ENCODE peak calls at places on chromosome 21, in six cellular contexts. A, I, J, K, G and C are unnamed samples.
A peak's percentile ranks its signal among the peaks of the same experiment; 100 is the strongest.

GRCh38 chr21:41090981-41091380 is 77.0 kb upstream of the BACE2 start:
- DNase-seq in A (no peak), I (no peak), J (no peak), K (no peak), G (no peak), C (no peak)

GRCh38 chr21:38917045-38917774 is 111.5 kb downstream of the ETS2 start:
- DNase-seq in A (no peak), I (no peak), J (no peak), K (no peak), G (no peak), C (no peak)

GRCh38 chr21:18318156-18318555 is 73.5 kb downstream of the CHODL start:
- DNase-seq in A (no peak), I (no peak), J (no peak), K (no peak), G (no peak), C (no peak)

GRCh38 chr21:39048574-39048973 is 134.7 kb downstream of the PSMG1 start:
- DNase-seq in A (no peak), I (peak; percentile 19), J (no peak), K (no peak), G (peak; percentile 39), C (no peak)

GRCh38 chr21:25573409-25574206 is 33.7 kb downstream of the MRPL39 start:
- DNase-seq in A (no peak), I (peak; percentile 99), J (peak; percentile 26), K (no peak), G (peak; percentile 93), C (no peak)

GRCh38 chr21:40967771-40968170 is 120.8 kb upstream of the DSCAM start:
- DNase-seq in A (peak; percentile 38), I (no peak), J (peak; percentile 68), K (no peak), G (no peak), C (no peak)

GRCh38 chr21:29406385-29406784 is 107.7 kb downstream of the BACH1 start:
- DNase-seq in A (no peak), I (no peak), J (no peak), K (no peak), G (no peak), C (no peak)

GRCh38 chr21:35505067-35505466 is 456.0 kb upstream of the RUNX1 start:
- DNase-seq in A (peak; percentile 30), I (no peak), J (no peak), K (no peak), G (no peak), C (no peak)

GRCh38 chr21:23162213-23162946 is 2164.2 kb downstream of the NCAM2 start:
- DNase-seq in A (no peak), I (no peak), J (peak; percentile 60), K (no peak), G (peak; percentile 0), C (no peak)

GRCh38 chr21:35026617-35027557 is 22.2 kb downstream of the RUNX1 start:
- DNase-seq in A (peak; percentile 70), I (peak; percentile 48), J (peak; percentile 61), K (peak; percentile 71), G (peak; percentile 67), C (peak; percentile 21)

GRCh38 chr21:24225432-24225831 is 1381.8 kb downstream of the MRPL39 start:
- DNase-seq in A (no peak), I (peak; percentile 87), J (no peak), K (no peak), G (no peak), C (no peak)

GRCh38 chr21:24658926-24659325 is 948.4 kb downstream of the MRPL39 start:
- DNase-seq in A (no peak), I (no peak), J (no peak), K (no peak), G (no peak), C (no peak)

GRCh38 chr21:16913010-16913409 is 599.8 kb upstream of the CXADR start:
- DNase-seq in A (peak; percentile 34), I (no peak), J (peak; percentile 72), K (no peak), G (no peak), C (no peak)

GRCh38 chr21:40386301-40386911 is 460.6 kb downstream of the DSCAM start:
- DNase-seq in A (peak; percentile 74), I (no peak), J (peak; percentile 42), K (peak; percentile 76), G (no peak), C (peak; percentile 37)

GRCh38 chr21:33948951-33949444 is 33.4 kb upstream of the ATP5PO start:
- DNase-seq in A (no peak), I (no peak), J (no peak), K (peak; percentile 45), G (no peak), C (no peak)

GRCh38 chr21:37155216-37155615 is 82.2 kb downstream of the TTC3 start:
- DNase-seq in A (no peak), I (peak; percentile 20), J (no peak), K (no peak), G (no peak), C (no peak)

GRCh38 chr21:37914211-37914900 is 1.9 kb downstream of the KCNJ6 start:
- DNase-seq in A (peak; percentile 84), I (peak; percentile 22), J (peak; percentile 71), K (peak; percentile 91), G (peak; percentile 54), C (peak; percentile 69)

GRCh38 chr21:35309316-35309715 is 260.2 kb upstream of the RUNX1 start:
- DNase-seq in A (no peak), I (no peak), J (no peak), K (no peak), G (no peak), C (no peak)

GRCh38 chr21:38809170-38809878 is 3.6 kb downstream of the ETS2 start:
- DNase-seq in A (no peak), I (no peak), J (no peak), K (peak; percentile 37), G (no peak), C (no peak)

GRCh38 chr21:29718081-29718815 is 221.5 kb downstream of the GRIK1 start:
- DNase-seq in A (no peak), I (peak; percentile 34), J (no peak), K (no peak), G (no peak), C (no peak)

GRCh38 chr21:39120876-39121599 is 62.2 kb downstream of the PSMG1 start:
- DNase-seq in A (no peak), I (no peak), J (peak; percentile 27), K (peak; percentile 35), G (no peak), C (no peak)

GRCh38 chr21:37700641-37701202 is 215.5 kb downstream of the KCNJ6 start:
- DNase-seq in A (peak; percentile 67), I (peak; percentile 84), J (peak; percentile 93), K (peak; percentile 48), G (peak; percentile 88), C (peak; percentile 60)

GRCh38 chr21:34807146-34807880 is 138.5 kb downstream of the CLIC6 start:
- DNase-seq in A (no peak), I (peak; percentile 97), J (peak; percentile 87), K (no peak), G (peak; percentile 99), C (no peak)

GRCh38 chr21:39612233-39613028 is at the start of gene B3GALT5:
- DNase-seq in A (peak; percentile 77), I (no peak), J (peak; percentile 89), K (peak; percentile 80), G (peak; percentile 22), C (peak; percentile 77)

GRCh38 chr21:42807938-42808613 is 71.3 kb downstream of the WDR4 start:
- DNase-seq in A (peak; percentile 68), I (no peak), J (peak; percentile 45), K (peak; percentile 40), G (no peak), C (no peak)
- H2BK5ac ChIP-seq in A (no peak overlapping the region), I (no peak overlapping the region), J (peak overlapping the region; percentile 41), K (no peak overlapping the region), G (no peak overlapping the region), C (no peak overlapping the region)

DNA sequence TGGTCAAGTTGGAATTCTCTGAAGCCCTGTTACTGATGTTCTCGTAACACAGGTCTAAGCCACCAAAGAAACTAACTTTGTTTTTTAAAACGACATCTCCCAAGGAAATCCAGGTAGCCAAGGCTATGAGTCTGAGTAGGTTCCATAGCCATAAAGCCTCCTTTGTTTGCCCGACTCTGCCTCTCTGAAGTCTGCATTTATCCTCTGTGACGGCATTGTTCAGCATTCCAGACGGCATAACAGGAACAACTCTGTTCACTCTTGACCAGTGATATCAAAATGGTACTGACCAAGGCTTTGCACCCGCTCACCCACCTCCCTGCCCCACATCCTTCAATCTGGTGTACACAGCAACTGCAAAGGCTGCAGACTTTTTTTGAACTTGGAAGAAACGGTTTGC is 14.8 kb downstream of the URB1 start:
- DNase-seq in A (no peak), I (no peak), J (no peak), K (no peak), G (no peak), C (no peak)
- H3K9ac ChIP-seq in A (no peak overlapping the region), I (no peak overlapping the region), J (no peak overlapping the region), K (no peak overlapping the region), G (no peak overlapping the region), C (no peak overlapping the region)

DNA sequence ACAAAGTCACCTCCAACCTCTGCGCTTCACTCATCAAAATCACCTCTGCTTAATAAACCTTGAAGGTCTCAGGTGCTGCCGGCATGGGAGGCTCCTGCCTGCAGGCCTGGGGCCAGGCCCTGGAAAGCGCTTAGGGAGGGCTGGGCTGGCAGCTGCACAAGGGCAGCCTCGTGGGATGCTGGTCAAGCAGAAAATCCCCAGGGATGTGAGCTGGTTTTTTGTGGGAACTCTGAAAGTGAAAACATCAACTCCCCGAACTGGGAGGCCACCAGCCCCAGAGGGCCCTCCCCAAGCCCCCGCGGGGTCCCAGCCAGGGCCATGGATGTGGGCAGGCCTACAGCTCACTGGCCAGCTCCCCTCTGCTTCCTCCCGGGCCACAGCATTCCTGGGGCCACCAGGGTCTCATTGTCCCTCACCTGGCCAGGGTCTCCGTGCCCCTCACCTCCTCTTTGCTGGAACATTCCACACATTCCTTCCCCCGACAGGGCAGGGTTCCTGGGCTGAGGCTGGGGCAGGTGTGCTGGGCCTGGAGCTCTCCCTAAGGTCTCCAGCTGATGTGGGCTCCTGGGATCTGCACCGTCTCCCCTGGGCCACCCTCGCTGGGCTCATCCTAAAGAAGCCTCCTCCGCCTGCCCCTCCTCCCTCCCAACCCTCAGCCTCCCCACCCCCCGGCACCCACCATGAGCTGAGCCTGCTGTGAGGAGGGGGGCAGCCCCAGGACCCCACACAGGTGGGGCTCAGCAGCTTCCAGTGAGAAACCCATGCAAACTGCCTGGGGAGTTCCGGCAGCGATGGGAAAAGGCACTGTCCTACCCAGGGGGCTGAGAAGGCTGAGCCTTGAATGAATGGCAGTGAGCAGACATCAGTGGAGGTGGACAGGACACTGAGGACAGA is 36.0 kb upstream of the POFUT2 start:
- DNase-seq in A (no peak), I (peak; percentile 39), J (no peak), K (peak; percentile 60), G (peak; percentile 51), C (no peak)
- H2BK5ac ChIP-seq in A (no peak overlapping the region), I (peak overlapping the region; percentile 5), J (no peak overlapping the region), K (peak overlapping the region; percentile 55), G (peak overlapping the region; percentile 45), C (peak overlapping the region; percentile 48)

DNA sequence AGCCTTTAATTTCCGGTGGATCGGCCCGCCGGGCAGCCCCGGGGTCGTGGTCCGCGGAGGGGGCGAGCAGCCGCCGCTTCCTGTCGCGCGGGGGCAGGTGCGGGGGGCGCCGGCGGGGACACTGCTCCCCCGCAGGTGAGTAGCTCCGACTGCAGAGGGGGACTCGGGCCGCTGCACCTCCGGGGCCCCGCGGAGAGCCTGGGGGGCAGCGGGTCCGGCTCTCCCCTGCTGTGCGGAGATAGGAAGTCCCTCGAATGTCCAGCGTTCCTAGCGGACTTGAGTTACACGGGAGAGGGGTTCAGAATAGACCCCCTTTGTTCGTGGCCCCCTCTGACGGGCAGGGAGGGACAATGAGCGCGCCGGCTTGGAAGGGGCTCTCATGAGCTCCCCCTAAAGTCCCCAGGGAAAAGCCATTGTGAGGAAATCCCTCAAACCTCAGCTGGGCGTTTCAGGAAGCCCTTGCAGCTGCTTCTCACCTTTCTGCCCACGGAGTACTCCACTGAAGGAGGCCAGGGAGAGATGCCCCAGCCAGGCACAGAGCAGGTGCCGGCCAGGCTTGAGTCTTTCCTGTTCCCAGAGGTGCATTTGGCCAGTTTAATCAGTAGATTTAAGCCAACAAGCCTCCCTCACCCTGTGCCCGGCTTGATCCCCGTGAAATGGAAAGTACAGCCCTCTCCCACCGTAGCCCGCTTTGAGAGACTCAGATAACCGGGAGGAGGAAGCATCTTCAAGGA is 925 bp downstream of the PDE9A start:
- DNase-seq in A (no peak), I (no peak), J (peak; percentile 78), K (peak; percentile 62), G (peak; percentile 75), C (peak; percentile 69)
- H3K9ac ChIP-seq in A (no peak overlapping the region), I (no peak overlapping the region), J (peak overlapping the region; percentile 87), K (peak overlapping the region; percentile 70), G (no peak overlapping the region), C (peak overlapping the region; percentile 67)